ENCODE peak calls at places on chromosomes 7 and 10, in nine cellular contexts. N, G, F, L, D, I, Q, Y and C are unnamed samples.

GRCh38 chr7:48636391-48637015 is 287.8 kb upstream of the CDC14C start:
- DNase-seq in N (peak; percentile 55), G (no peak), F (no peak), L (no peak), D (no peak), I (no peak), Q (no peak), Y (no peak), C (no peak)

GRCh38 chr7:155198901-155199845 is 98.5 kb upstream of the INSIG1 start:
- DNase-seq in N (no peak), G (no peak), F (no peak), L (peak; percentile 37), D (no peak), I (no peak), Q (no peak), Y (no peak), C (no peak)

GRCh38 chr10:122780391-122780790 is 65.3 kb downstream of the CUZD1 start:
- DNase-seq in N (no peak), G (no peak), F (no peak), L (peak; percentile 1), D (no peak), I (no peak), Q (no peak), Y (no peak), C (no peak)

GRCh38 chr7:27593226-27593625 is 69.5 kb downstream of the HIBADH start:
- DNase-seq in N (no peak), G (no peak), F (no peak), L (no peak), D (no peak), I (no peak), Q (no peak), Y (no peak), C (no peak)

GRCh38 chr10:45370202-45370955 is 3.6 kb upstream of the ALOX5 start:
- DNase-seq in N (no peak), G (no peak), F (no peak), L (no peak), D (no peak), I (no peak), Q (no peak), Y (no peak), C (no peak)

GRCh38 chr7:88565401-88565800 is 194.1 kb upstream of the ZNF804B start:
- DNase-seq in N (no peak), G (no peak), F (no peak), L (no peak), D (no peak), I (no peak), Q (no peak), Y (no peak), C (no peak)

GRCh38 chr7:117325836-117326235 is 3.0 kb upstream of the WNT2 start:
- DNase-seq in N (no peak), G (no peak), F (no peak), L (no peak), D (no peak), I (no peak), Q (no peak), Y (no peak), C (no peak)

GRCh38 chr10:11886851-11887250 is 63.7 kb downstream of the PROSER2 start:
- DNase-seq in N (no peak), G (no peak), F (no peak), L (no peak), D (peak; percentile 43), I (no peak), Q (no peak), Y (peak; percentile 66), C (no peak)

GRCh38 chr10:6579904-6580278 is at the start of gene PRKCQ:
- DNase-seq in N (no peak), G (peak; percentile 41), F (peak; percentile 79), L (no peak), D (no peak), I (peak; percentile 31), Q (no peak), Y (no peak), C (peak; percentile 52)

GRCh38 chr7:48083114-48083830 is 5.8 kb upstream of the UPP1 start:
- DNase-seq in N (no peak), G (no peak), F (no peak), L (peak; percentile 63), D (no peak), I (peak; percentile 33), Q (no peak), Y (peak; percentile 73), C (no peak)

GRCh38 chr10:84059526-84059925 is 79.8 kb upstream of the GHITM start:
- DNase-seq in N (no peak), G (no peak), F (no peak), L (no peak), D (no peak), I (no peak), Q (no peak), Y (no peak), C (no peak)
- TF ChIP-seq CTCF in N (no peak), G (no peak), F (no peak), L (no peak), D (no peak), I (no peak), Q (no peak), Y (no peak), C (no peak)

DNA sequence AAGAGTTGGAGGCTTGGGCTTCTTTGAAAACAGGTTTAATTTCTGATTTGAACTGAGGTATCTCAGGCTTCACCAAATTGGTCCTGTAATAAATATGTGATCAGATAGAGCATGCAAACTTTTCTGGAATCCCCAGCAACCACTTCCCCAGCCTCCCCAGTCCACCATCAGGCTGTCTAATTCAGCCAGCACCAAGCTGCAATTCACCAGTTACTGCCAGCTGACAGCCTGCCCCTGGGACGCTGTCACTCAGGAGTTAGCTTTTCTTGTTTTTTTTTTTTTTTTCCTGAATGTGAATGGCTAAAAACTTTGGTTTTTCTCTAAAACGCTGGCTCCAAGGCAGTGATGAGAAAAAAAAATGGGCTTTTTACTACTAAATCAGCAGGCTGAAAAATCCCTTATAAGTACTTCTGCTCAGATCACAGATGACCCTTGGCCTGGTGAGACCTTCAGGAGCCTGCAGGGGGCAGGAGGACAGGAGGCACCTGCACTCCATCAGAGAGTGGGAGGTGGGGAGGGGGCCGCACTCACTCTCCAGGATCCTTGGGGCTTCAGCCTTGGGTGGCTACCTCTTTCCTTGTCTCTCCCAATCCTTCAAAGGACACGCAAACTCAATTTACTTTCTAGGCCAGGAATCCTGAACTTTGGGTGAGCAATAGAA is 349.4 kb downstream of the GATA3 start:
- DNase-seq in N (no peak), G (no peak), F (no peak), L (no peak), D (no peak), I (no peak), Q (no peak), Y (peak; percentile 18), C (peak; percentile 30)
- TF ChIP-seq CTCF in N (no peak), G (peak; percentile 40), F (no peak), L (no peak), D (no peak), I (no peak), Q (no peak), Y (peak; percentile 31), C (no peak)

DNA sequence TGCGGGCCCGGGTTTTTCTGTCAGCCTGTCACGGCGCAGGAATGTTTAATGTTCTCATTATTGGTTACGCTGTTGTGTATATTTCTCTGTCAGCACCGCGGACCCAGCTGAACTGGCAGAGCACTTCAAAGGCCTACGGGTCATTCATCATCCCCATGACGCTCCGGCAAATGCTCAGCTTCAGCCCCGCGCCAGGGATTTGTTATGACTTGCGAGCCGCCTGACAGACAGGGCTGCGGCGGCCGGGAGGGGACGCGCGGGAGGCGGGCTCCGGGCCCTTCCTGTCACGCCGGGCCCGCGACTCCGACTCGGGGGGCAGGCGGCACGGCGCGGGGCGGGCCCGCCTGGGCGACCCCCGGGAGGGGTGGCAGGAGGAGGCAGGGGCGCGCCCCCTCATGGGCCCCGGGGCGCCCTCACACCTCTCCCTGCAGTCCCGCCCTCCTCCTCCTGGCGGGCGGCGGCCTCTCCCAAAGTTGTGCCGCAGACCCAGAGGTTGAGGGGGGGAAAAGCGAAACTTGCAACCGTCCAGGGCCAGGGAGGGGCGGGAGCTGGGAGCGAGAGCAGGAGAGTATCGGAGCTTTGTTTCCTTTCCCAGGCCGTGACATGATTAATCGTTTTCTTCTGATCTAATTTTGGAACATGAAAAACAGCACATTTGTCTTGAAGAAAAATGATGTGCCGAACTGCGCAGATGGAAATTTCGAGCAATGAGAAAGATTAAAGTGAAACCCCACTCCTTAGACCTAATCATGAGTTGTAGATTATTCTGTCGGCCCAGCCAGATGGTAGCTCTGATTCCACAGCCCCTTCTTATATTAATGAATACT is 59.3 kb upstream of the COMTD1 start:
- DNase-seq in N (peak; percentile 82), G (peak; percentile 69), F (peak; percentile 96), L (peak; percentile 64), D (no peak), I (peak; percentile 74), Q (peak; percentile 84), Y (peak; percentile 81), C (peak; percentile 61)
- TF ChIP-seq CTCF in N (peak; percentile 28), G (peak; percentile 44), F (no peak), L (peak; percentile 66), D (peak; percentile 18), I (no peak), Q (peak; percentile 7), Y (peak; percentile 17), C (peak; percentile 14)

GRCh38 chr10:83276971-83277370 is 862.3 kb upstream of the GHITM start:
- DNase-seq in N (no peak), G (no peak), F (no peak), L (no peak), D (no peak), I (no peak), Q (no peak), Y (no peak), C (no peak)

GRCh38 chr10:83274088-83274487 is 865.2 kb upstream of the GHITM start:
- DNase-seq in N (no peak), G (no peak), F (no peak), L (no peak), D (no peak), I (no peak), Q (no peak), Y (no peak), C (no peak)

DNA sequence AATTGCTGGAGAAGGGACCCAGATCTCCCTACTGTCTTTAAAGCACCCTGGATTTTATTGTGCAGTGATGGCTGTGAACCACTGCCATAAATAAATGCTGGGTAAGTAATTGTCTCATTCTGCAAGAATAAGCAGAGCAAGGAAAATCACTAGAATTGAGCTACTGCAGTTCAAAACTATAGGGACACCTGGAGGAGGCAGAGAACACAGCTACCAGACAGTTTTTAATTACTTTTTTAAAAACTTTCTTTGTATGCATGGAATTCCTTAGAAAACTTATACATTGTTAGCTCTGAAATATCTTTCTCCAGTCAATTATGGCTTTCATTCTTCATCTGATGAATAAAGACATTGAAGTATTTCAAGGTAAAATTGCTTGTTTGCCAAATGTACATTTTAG is 866.3 kb upstream of the GHITM start:
- DNase-seq in N (no peak), G (no peak), F (no peak), L (no peak), D (no peak), I (no peak), Q (no peak), Y (no peak), C (no peak)
- TF ChIP-seq CTCF in N (no peak), G (peak; percentile 50), F (no peak), L (no peak), D (no peak), I (no peak), Q (no peak), Y (no peak), C (no peak)